ENCODE peak calls at places on chromosomes 3 and 15, in nine cellular contexts. X is stomach; D is naive thymus-derived CD4-positive, alpha-beta T cell; Z is fibroblast of lung; M is SJSA1; L is transverse colon; S is GM23338; J is hepatocyte; V is A549. R is an unnamed sample.

GRCh38 chr3:141646760-141647561 is 91.1 kb upstream of the RNF7 start:
- DNase-seq in X (no peak), D (no peak), Z (peak; percentile 54), M (no peak), L (peak; percentile 50), S (peak; percentile 82), J (peak; percentile 26), V (peak; percentile 80), R (peak; percentile 39)

GRCh38 chr3:50204804-50205718 is at the start of gene SLC38A3:
- DNase-seq in X (peak; percentile 39), D (peak; percentile 22), Z (no peak), M (no peak), L (no peak), S (peak; percentile 83), J (peak; percentile 72), V (no peak), R (no peak)

GRCh38 chr3:14170569-14171159 is 7.7 kb downstream of the XPC start:
- DNase-seq in X (no peak), D (no peak), Z (peak; percentile 84), M (no peak), L (no peak), S (no peak), J (no peak), V (no peak), R (no peak)

GRCh38 chr3:52851348-52851747 is 16.5 kb upstream of the MUSTN1 start:
- DNase-seq in X (no peak), D (peak; percentile 35), Z (peak; percentile 16), M (no peak), L (no peak), S (peak; percentile 83), J (peak; percentile 70), V (peak; percentile 62), R (peak; percentile 60)

GRCh38 chr3:25120666-25121065 is 307.4 kb upstream of the RARB start:
- DNase-seq in X (no peak), D (no peak), Z (no peak), M (no peak), L (peak; percentile 69), S (no peak), J (peak; percentile 10), V (peak; percentile 1), R (no peak)

GRCh38 chr3:115830764-115831395 is 207.6 kb downstream of the GAP43 start:
- DNase-seq in X (no peak), D (no peak), Z (peak; percentile 46), M (no peak), L (no peak), S (no peak), J (no peak), V (no peak), R (no peak)

GRCh38 chr3:120364821-120365220 is 15.7 kb upstream of the LRRC58 start:
- DNase-seq in X (no peak), D (no peak), Z (peak; percentile 49), M (no peak), L (no peak), S (no peak), J (no peak), V (no peak), R (no peak)

GRCh38 chr15:98713585-98714001 is 65.3 kb downstream of the IGF1R start:
- DNase-seq in X (peak; percentile 53), D (peak; percentile 48), Z (peak; percentile 39), M (no peak), L (peak; percentile 41), S (peak; percentile 34), J (no peak), V (no peak), R (peak; percentile 31)

GRCh38 chr15:83118968-83119367 is 11.5 kb downstream of the TM6SF1 start:
- DNase-seq in X (no peak), D (no peak), Z (no peak), M (no peak), L (no peak), S (no peak), J (no peak), V (no peak), R (no peak)

GRCh38 chr3:60542981-60543380 is 708.3 kb downstream of the FHIT start:
- DNase-seq in X (no peak), D (no peak), Z (peak; percentile 16), M (no peak), L (no peak), S (no peak), J (peak; percentile 36), V (no peak), R (no peak)

GRCh38 chr15:52208306-52208946 is 17.2 kb upstream of the GNB5 start:
- DNase-seq in X (peak; percentile 71), D (peak; percentile 77), Z (peak; percentile 51), M (peak; percentile 75), L (peak; percentile 66), S (peak; percentile 87), J (peak; percentile 77), V (peak; percentile 81), R (peak; percentile 79)

GRCh38 chr15:45534821-45535220 is 12.3 kb upstream of the SLC30A4 start:
- DNase-seq in X (no peak), D (no peak), Z (no peak), M (no peak), L (no peak), S (no peak), J (no peak), V (no peak), R (no peak)

GRCh38 chr15:43974852-43975251 is 148.1 kb downstream of the WDR76 start:
- DNase-seq in X (no peak), D (no peak), Z (peak; percentile 39), M (no peak), L (no peak), S (no peak), J (no peak), V (no peak), R (peak; percentile 29)

GRCh38 chr3:3798641-3799113 is 554 bp upstream of the LRRN1 start:
- DNase-seq in X (peak; percentile 26), D (peak; percentile 64), Z (peak; percentile 44), M (no peak), L (peak; percentile 9), S (peak; percentile 86), J (peak; percentile 49), V (no peak), R (no peak)

GRCh38 chr3:53422954-53423708 is 71.3 kb upstream of the CACNA1D start:
- DNase-seq in X (no peak), D (no peak), Z (no peak), M (no peak), L (no peak), S (no peak), J (no peak), V (no peak), R (no peak)

GRCh38 chr3:77411990-77412389 is 372.1 kb downstream of the ROBO2 start:
- DNase-seq in X (no peak), D (no peak), Z (peak; percentile 25), M (no peak), L (no peak), S (no peak), J (no peak), V (no peak), R (no peak)
- H3K4me3 ChIP-seq in X (no peak overlapping the region), D (no peak overlapping the region), Z (no peak overlapping the region), M (no peak overlapping the region), L (no peak overlapping the region), S (no peak overlapping the region), J (no peak overlapping the region), V (no peak overlapping the region), R (no peak overlapping the region)

DNA sequence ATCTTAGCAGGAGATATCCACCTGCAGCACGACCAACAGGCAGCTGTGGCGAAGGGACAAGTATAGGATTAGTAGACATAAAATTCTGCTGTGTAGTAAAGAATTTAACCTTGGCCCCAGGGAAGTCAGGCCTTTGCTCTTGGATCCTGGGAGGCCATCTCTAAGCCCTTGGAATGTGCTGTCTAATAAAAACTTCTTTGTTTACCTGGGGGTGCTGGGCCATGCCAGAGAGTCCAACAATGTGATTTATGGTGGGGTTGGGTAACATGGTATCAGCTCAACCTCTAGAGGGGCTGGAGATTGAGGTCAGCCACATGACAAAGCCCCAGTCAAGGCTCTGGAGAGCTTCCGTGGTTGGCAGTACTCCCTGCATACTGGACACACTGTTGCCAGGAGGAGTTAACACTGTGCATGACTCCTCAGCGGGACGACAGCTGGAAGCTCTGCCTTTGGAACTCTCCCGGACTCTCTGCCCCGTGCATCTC is 52.4 kb downstream of the HEG1 start:
- DNase-seq in X (no peak), D (no peak), Z (peak; percentile 75), M (peak; percentile 49), L (peak; percentile 34), S (no peak), J (peak; percentile 77), V (peak; percentile 10), R (no peak)
- H3K4me1 ChIP-seq in X (peaks cover 67% of the 10 kb centered on the region), D (no peaks in the 10 kb centered on the region), Z (peaks cover 22% of the 10 kb centered on the region), M (peaks cover 41% of the 10 kb centered on the region), L (peaks cover 23% of the 10 kb centered on the region), S (peaks cover 7% of the 10 kb centered on the region), J (peaks cover 41% of the 10 kb centered on the region), V (peaks cover 6% of the 10 kb centered on the region), R (no peaks in the 10 kb centered on the region)

GRCh38 chr3:8504611-8504973 is 3.0 kb downstream of the LMCD1 start:
- DNase-seq in X (no peak), D (no peak), Z (no peak), M (no peak), L (no peak), S (no peak), J (no peak), V (no peak), R (no peak)
- H3K4me3 ChIP-seq in X (peak overlapping the region; percentile 45), D (no peak overlapping the region), Z (no peak overlapping the region), M (no peak overlapping the region), L (peak overlapping the region; percentile 5), S (no peak overlapping the region), J (peak overlapping the region; percentile 0), V (no peak overlapping the region), R (peak overlapping the region; percentile 11)

GRCh38 chr15:22959451-22960101 is 20.6 kb downstream of the CYFIP1 start:
- DNase-seq in X (no peak), D (no peak), Z (no peak), M (no peak), L (no peak), S (no peak), J (no peak), V (no peak), R (no peak)
- H3K4me1 ChIP-seq in X (peaks cover 87% of the 10 kb centered on the region), D (no peaks in the 10 kb centered on the region), Z (peaks cover 17% of the 10 kb centered on the region), M (peaks cover 18% of the 10 kb centered on the region), L (peaks cover 29% of the 10 kb centered on the region), S (no peaks in the 10 kb centered on the region), J (peaks cover 7% of the 10 kb centered on the region), V (peaks cover 8% of the 10 kb centered on the region), R (no peaks in the 10 kb centered on the region)

DNA sequence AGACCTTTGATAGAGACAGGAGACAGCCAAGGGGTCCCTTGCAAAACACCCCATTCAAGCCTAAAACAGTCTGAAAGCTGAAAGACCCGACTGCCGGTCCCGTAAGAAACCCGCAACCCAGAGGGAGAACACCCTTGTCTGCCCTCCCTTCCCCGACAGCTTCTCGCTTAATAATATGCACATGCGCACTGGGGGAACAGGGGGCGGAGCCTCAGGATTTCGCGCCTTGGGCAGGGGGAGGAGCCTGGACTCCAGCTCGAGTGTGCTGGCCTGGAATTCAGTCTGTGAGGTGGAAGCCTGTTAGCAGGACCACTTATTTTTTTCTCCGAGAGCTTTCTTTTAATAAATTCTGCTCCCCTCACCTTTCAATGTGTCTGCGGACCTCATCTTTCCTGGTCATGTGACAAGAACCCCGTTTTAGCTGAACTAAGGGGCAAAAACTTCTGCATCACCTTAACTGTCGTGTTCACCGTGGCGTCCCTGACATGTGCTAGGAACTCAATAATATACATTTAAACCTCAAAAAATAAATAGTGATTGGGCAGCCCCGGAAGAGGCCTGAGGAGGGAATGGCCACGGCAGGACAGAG is 17.0 kb downstream of the TNFAIP8L3 start:
- DNase-seq in X (peak; percentile 59), D (peak; percentile 59), Z (peak; percentile 34), M (no peak), L (peak; percentile 71), S (peak; percentile 96), J (peak; percentile 47), V (no peak), R (peak; percentile 78)
- H3K4me3 ChIP-seq in X (peak overlapping the region; percentile 32), D (peak overlapping the region; percentile 35), Z (peak overlapping the region; percentile 38), M (no peak overlapping the region), L (peak overlapping the region; percentile 2), S (peak overlapping the region; percentile 55), J (no peak overlapping the region), V (no peak overlapping the region), R (peak overlapping the region; percentile 3)